ENCODE peak calls at places on chromosomes 7 and 10, in six cellular contexts. R, J, Y, B, D and V are unnamed samples.

GRCh38 chr7:129643545-129644170 is 32.1 kb downstream of the NRF1 start:
- DNase-seq in R (no peak), J (no peak), Y (no peak), D (peak; percentile 33), B (no peak), V (no peak)

GRCh38 chr10:59880976-59881510 is 25.3 kb downstream of the CCDC6 start:
- DNase-seq in D (no peak), B (no peak), R (no peak), Y (no peak), J (no peak), V (no peak)

GRCh38 chr10:106997721-106998120 is 166.8 kb downstream of the SORCS1 start:
- DNase-seq in R (no peak), Y (no peak), J (no peak), B (no peak), D (no peak), V (no peak)

GRCh38 chr10:100377830-100378229 is 30.8 kb downstream of the SCD start:
- DNase-seq in J (no peak), B (no peak), R (no peak), D (no peak), Y (no peak), V (no peak)

GRCh38 chr10:61992059-61992460 is 90.6 kb downstream of the ARID5B start:
- DNase-seq in Y (peak; percentile 45), B (no peak), D (no peak), J (peak; percentile 3), R (no peak), V (no peak)

GRCh38 chr7:32680259-32681173 is 185.2 kb downstream of the AVL9 start:
- DNase-seq in D (no peak), Y (peak; percentile 44), B (no peak), R (no peak), J (no peak), V (no peak)

GRCh38 chr7:71130280-71130679 is 1.7 kb upstream of the GALNT17 start:
- DNase-seq in D (no peak), B (no peak), J (no peak), Y (no peak), R (no peak), V (no peak)

GRCh38 chr7:116196947-116197346 is 13.4 kb upstream of the TES start:
- DNase-seq in Y (no peak), J (no peak), D (no peak), B (no peak), R (no peak), V (no peak)

GRCh38 chr10:2543974-2544373 is 523.4 kb upstream of the PFKP start:
- DNase-seq in B (no peak), R (no peak), Y (no peak), J (no peak), D (no peak), V (no peak)

GRCh38 chr10:84095821-84096497 is 43.4 kb upstream of the GHITM start:
- DNase-seq in D (no peak), Y (no peak), J (no peak), B (no peak), R (no peak), V (no peak)

GRCh38 chr10:86079088-86079487 is 287.5 kb downstream of the GRID1 start:
- DNase-seq in B (no peak), D (no peak), Y (peak; percentile 5), J (peak; percentile 38), R (no peak), V (no peak)

GRCh38 chr7:147803625-147804024 is 786.9 kb upstream of the C7orf33 start:
- DNase-seq in Y (no peak), B (no peak), R (no peak), J (no peak), D (peak; percentile 74), V (no peak)

GRCh38 chr10:89183571-89183970 is 23.5 kb downstream of the CH25H start:
- DNase-seq in B (no peak), J (no peak), R (no peak), Y (no peak), D (no peak), V (no peak)

GRCh38 chr7:44284881-44285541 is 40.4 kb downstream of the CAMK2B start:
- DNase-seq in Y (no peak), J (peak; percentile 87), B (peak; percentile 28), D (no peak), R (peak; percentile 6), V (peak; percentile 4)

GRCh38 chr7:114589436-114589835 is 174.8 kb downstream of the FOXP2 start:
- DNase-seq in B (no peak), D (peak; percentile 37), Y (no peak), J (no peak), R (no peak), V (no peak)

GRCh38 chr10:110744767-110745166 is 100.6 kb downstream of the RBM20 start:
- DNase-seq in D (no peak), B (no peak), J (no peak), R (no peak), Y (no peak), V (no peak)

GRCh38 chr7:92872701-92873100 is 36.3 kb upstream of the CDK6 start:
- DNase-seq in J (no peak), Y (no peak), R (no peak), D (no peak), B (no peak), V (no peak)

GRCh38 chr10:26391701-26392695 is 46.1 kb upstream of the APBB1IP start:
- DNase-seq in B (peak; percentile 85), J (no peak), D (peak; percentile 24), Y (no peak), R (no peak), V (no peak)

GRCh38 chr10:6237189-6237496 is 34.4 kb downstream of the PFKFB3 start:
- DNase-seq in B (no peak), R (no peak), Y (no peak), J (no peak), D (no peak), V (no peak)

GRCh38 chr10:61842755-61843497 is 58.6 kb upstream of the ARID5B start:
- DNase-seq in B (no peak), J (peak; percentile 78), R (no peak), D (no peak), Y (no peak), V (no peak)

GRCh38 chr7:46291064-46291463 is 370.0 kb upstream of the IGFBP3 start:
- DNase-seq in Y (no peak), J (peak; percentile 30), R (no peak), D (no peak), B (peak; percentile 14), V (no peak)

GRCh38 chr10:34555653-34556052 is 259.4 kb downstream of the PARD3 start:
- DNase-seq in Y (no peak), R (no peak), D (no peak), B (no peak), J (no peak), V (no peak)

GRCh38 chr10:74134240-74134820 is 16.3 kb downstream of the AP3M1 start:
- DNase-seq in B (no peak), J (no peak), Y (no peak), D (no peak), R (no peak), V (no peak)

GRCh38 chr10:13939391-13939790 is 352.6 kb downstream of the PRPF18 start:
- DNase-seq in B (no peak), D (no peak), J (peak; percentile 66), R (no peak), Y (no peak), V (no peak)

DNA sequence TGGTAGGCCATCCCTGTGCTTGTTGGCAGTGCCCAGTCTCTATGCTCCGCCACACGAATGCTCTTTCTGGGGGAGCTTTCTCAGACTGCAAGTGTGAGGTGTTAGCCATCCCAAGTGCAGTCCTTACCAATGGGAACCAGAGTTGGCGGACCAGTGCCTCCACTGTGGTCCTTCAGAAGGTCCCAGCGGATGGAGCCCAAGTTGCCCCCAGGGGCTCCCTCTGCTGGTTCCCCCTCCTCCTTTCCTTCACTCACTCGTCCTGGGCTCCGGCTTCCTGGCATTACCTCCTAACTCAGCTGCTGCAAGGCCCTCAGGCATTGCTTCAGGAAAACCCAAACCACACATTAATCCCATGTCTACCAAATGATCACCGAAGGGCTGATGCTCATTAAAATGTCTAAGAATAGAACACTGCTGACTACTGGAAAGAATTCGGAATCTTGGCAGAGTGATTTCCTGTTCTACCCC is 139.8 kb downstream of the CUBN start:
- DNase-seq in Y (no peak), R (no peak), D (no peak), J (no peak), B (no peak), V (no peak)
- TF ChIP-seq CTCF in Y (no peak), R (no peak), D (no peak), J (no peak), B (no peak), V (no peak)

GRCh38 chr7:121510302-121510701 is 114.2 kb upstream of the FAM3C start:
- DNase-seq in D (peak; percentile 65), J (no peak), Y (no peak), R (no peak), B (no peak), V (no peak)

GRCh38 chr7:121515651-121516401 is 119.7 kb upstream of the FAM3C start:
- DNase-seq in D (no peak), J (no peak), R (no peak), Y (no peak), B (no peak), V (no peak)

GRCh38 chr7:121515181-121515580 is 119.1 kb upstream of the FAM3C start:
- DNase-seq in J (no peak), R (no peak), D (no peak), B (no peak), Y (no peak), V (no peak)

GRCh38 chr7:121513105-121513504 is 117.0 kb upstream of the FAM3C start:
- DNase-seq in B (no peak), J (no peak), D (no peak), Y (no peak), R (no peak), V (no peak)

GRCh38 chr7:121510858-121511482 is 114.9 kb upstream of the FAM3C start:
- DNase-seq in D (peak; percentile 59), J (no peak), B (no peak), Y (no peak), R (no peak), V (no peak)
- H3K9me3 ChIP-seq in D (no peaks in the 10 kb centered on the region), J (peaks cover 12% of the 10 kb centered on the region), B (peaks cover 16% of the 10 kb centered on the region), Y (no peaks in the 10 kb centered on the region), R (no peaks in the 10 kb centered on the region), V (peaks cover 15% of the 10 kb centered on the region)

GRCh38 chr10:12103743-12104142 is 25.7 kb upstream of the SEC61A2 start:
- DNase-seq in D (no peak), B (no peak), Y (no peak), R (no peak), J (peak; percentile 10), V (no peak)
- H3K4me3 ChIP-seq in D (no peak overlapping the region), B (no peak overlapping the region), Y (no peak overlapping the region), R (no peak overlapping the region), J (no peak overlapping the region), V (no peak overlapping the region)

DNA sequence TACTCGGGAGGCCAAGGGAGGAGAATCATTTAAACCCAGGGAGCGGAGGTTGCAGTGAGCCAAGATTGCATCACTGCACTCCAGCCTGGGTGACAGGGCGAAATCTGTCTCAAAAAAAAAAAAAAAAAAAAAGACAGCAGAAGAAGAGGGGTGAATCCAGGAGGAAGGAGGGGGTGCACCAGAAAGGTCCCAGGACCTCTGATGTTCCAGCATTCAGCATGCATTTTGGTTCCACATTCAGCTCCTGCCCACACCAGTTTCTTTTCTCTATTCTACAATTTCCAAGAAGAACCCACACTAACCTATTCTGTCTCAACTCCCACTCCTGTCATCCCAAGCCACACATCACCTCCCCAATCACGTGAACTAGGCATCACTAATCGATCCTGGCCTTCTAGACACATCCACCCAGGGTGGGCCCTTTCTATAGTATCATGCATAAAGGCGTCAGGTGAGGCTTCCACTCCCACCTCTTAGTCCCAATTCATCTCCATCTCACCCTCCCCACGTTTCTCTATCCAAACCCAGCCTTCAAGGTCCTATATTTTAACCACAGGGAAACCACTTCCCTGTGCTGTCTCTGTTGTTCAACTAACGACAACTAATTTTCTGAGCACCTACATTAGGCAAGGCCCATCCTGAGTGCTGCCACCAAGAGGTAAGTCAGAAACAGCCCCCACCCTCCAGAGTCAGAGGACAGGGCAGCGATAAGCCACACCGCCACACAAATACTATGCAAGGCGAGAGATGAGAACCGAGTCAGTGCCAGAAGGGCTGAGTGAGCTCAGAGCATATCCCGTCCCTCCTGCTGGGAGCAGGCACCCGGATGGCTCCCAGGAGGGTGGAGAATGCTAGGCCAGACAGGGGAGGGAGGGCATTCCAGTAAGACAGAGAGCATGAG is 2.2 kb downstream of the ANXA11 start:
- DNase-seq in B (no peak), Y (peak; percentile 73), R (peak; percentile 57), D (peak; percentile 58), J (peak; percentile 94), V (peak; percentile 95)
- TF ChIP-seq CTCF in B (no peak), Y (peak; percentile 16), R (no peak), D (peak; percentile 26), J (peak; percentile 34), V (peak; percentile 48)